ENCODE peak calls at places on chromosomes 7 and 10, in four cellular contexts. Z is A549, W is HepG2, G is K562. Q is an unnamed sample.

GRCh38 chr7:156889089-156889488 is 3.9 kb downstream of the LMBR1 start:
- DNase-seq in Z (no peak), W (no peak), G (no peak), Q (no peak)

GRCh38 chr7:63998549-63998948 is at the start of gene ZNF722:
- DNase-seq in G (no peak), Z (no peak), W (no peak), Q (no peak)

GRCh38 chr7:30556854-30557644 is 37.6 kb upstream of the GARS1 start:
- DNase-seq in Z (no peak), G (no peak), W (no peak), Q (peak)

GRCh38 chr7:151088856-151089699 is 2.8 kb downstream of the AGAP3 start:
- DNase-seq in G (no peak), W (peak), Z (no peak), Q (peak)

GRCh38 chr7:12684186-12684585 is 3.2 kb upstream of the ARL4A start:
- DNase-seq in Z (no peak), G (no peak), W (no peak), Q (no peak)

GRCh38 chr7:931871-932650 is 22.4 kb downstream of the ADAP1 start:
- DNase-seq in W (no peak), G (no peak), Z (no peak), Q (peak)

GRCh38 chr10:73211106-73211811 is 35.8 kb downstream of the DNAJC9 start:
- DNase-seq in G (no peak), W (no peak), Z (no peak), Q (no peak)

GRCh38 chr10:27030060-27030459 is 70.2 kb downstream of the ANKRD26 start:
- DNase-seq in G (no peak), W (no peak), Z (no peak), Q (no peak)

GRCh38 chr10:75744242-75744641 is 312.8 kb downstream of the LRMDA start:
- DNase-seq in G (no peak), Z (no peak), W (no peak), Q (no peak)

GRCh38 chr10:119120413-119120867 is 16.5 kb downstream of the DENND10 start:
- DNase-seq in W (peak), G (peak), Z (no peak), Q (no peak)

GRCh38 chr10:72712136-72712535 is 20.2 kb downstream of the MCU start:
- DNase-seq in Z (no peak), G (no peak), W (no peak), Q (no peak)

GRCh38 chr7:108076141-108076540 is 54.0 kb downstream of the LAMB4 start:
- DNase-seq in G (no peak), Z (no peak), W (no peak), Q (no peak)

GRCh38 chr7:22351878-22352277 is 5.1 kb downstream of the RAPGEF5 start:
- DNase-seq in Z (no peak), W (no peak), G (no peak), Q (no peak)

GRCh38 chr7:83643012-83643411 is 5.9 kb downstream of the SEMA3E start:
- DNase-seq in W (no peak), G (no peak), Z (no peak), Q (no peak)

GRCh38 chr7:69684955-69685631 is 86.8 kb downstream of the AUTS2 start:
- DNase-seq in G (no peak), Z (no peak), W (no peak), Q (no peak)

GRCh38 chr10:72375173-72375572 is 20.5 kb upstream of the DNAJB12 start:
- DNase-seq in W (no peak), Z (no peak), G (no peak), Q (peak)

GRCh38 chr10:76973091-76973514 is 664.5 kb downstream of the KCNMA1 start:
- DNase-seq in Z (no peak), W (no peak), G (no peak), Q (no peak)

GRCh38 chr7:158791133-158791532 is 38.2 kb downstream of the ESYT2 start:
- DNase-seq in Z (no peak), G (no peak), W (no peak), Q (no peak)

GRCh38 chr7:52423251-52423650 is 612.2 kb upstream of the POM121L12 start:
- DNase-seq in Z (no peak), G (no peak), W (no peak), Q (no peak)

GRCh38 chr10:3294919-3295318 is 122.3 kb upstream of the PITRM1 start:
- DNase-seq in Z (no peak), W (peak), G (peak), Q (no peak)

GRCh38 chr10:13078912-13079775 is 20.8 kb upstream of the OPTN start:
- DNase-seq in W (no peak), Z (no peak), G (no peak), Q (no peak)

GRCh38 chr10:31618541-31619291 is 299.7 kb downstream of the ZEB1 start:
- DNase-seq in G (no peak), W (no peak), Z (no peak), Q (no peak)

GRCh38 chr7:28835800-28836199 is 122.3 kb downstream of the TRIL start:
- DNase-seq in G (no peak), W (no peak), Z (no peak), Q (no peak)

GRCh38 chr7:147279951-147280350 is 1163.3 kb downstream of the CNTNAP2 start:
- DNase-seq in G (no peak), Z (no peak), W (peak), Q (no peak)

GRCh38 chr7:140062118-140062527 is 628 bp downstream of the PARP12 start:
- DNase-seq in G (peak), W (no peak), Z (no peak), Q (peak)

GRCh38 chr7:3244241-3244814 is 56.7 kb upstream of the SDK1 start:
- DNase-seq in Z (peak), W (peak), G (no peak), Q (no peak)

GRCh38 chr7:142860968-142861367 is 6.1 kb downstream of the EPHB6 start:
- DNase-seq in Z (no peak), W (no peak), G (no peak), Q (no peak)

GRCh38 chr7:140084972-140085371 is 22.2 kb upstream of the PARP12 start:
- DNase-seq in W (no peak), Z (no peak), G (peak), Q (no peak)

GRCh38 chr10:80444646-80445319 is 9.3 kb upstream of the TSPAN14 start:
- DNase-seq in G (peak), W (peak), Z (peak), Q (peak)

GRCh38 chr10:60732240-60733188 is 45.8 kb upstream of the CDK1 start:
- DNase-seq in Z (no peak), G (no peak), W (no peak), Q (peak)

GRCh38 chr7:1749864-1750466 is 79.9 kb downstream of the ELFN1 start:
- DNase-seq in G (no peak), Z (no peak), W (no peak), Q (no peak)

GRCh38 chr10:18906636-18907035 is 142.0 kb upstream of the MALRD1 start:
- DNase-seq in W (no peak), Z (no peak), G (no peak), Q (no peak)

GRCh38 chr7:149624006-149624405 is 126.4 kb upstream of the ZNF746 start:
- DNase-seq in W (peak), Z (no peak), G (peak), Q (peak)

DNA sequence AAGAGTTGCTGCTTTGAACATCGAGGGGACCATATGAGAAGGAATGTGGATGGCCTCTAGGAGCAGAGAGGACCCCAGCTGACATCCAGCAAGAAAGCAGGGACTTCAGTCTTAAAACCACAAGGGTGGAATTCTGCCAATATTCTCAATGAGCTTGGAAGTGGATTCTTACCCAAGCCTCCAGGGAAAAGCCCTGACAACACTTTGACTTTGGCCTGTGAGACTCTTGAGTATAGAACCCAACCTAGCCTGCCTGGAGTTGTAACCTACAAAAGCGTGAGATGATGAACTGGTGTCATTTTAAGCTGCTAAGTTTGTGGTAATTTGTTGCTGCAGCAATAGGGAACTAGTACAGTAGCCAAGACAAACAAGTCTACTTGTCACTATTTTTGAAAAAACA is 82.7 kb downstream of the C1GALT1 start:
- DNase-seq in W (no peak), G (no peak), Z (no peak), Q (no peak)
- TF ChIP-seq MAX in W (no peak), G (no peak), Z (no peak), Q (no peak)

GRCh38 chr10:127904931-127905622 is 1.8 kb upstream of the PTPRE start:
- DNase-seq in W (no peak), Z (no peak), G (no peak), Q (no peak)

GRCh38 chr10:127907411-127908105 is 655 bp downstream of the PTPRE start:
- DNase-seq in Z (no peak), G (no peak), W (no peak), Q (peak)

GRCh38 chr10:127905623-127906261 is 1.2 kb upstream of the PTPRE start:
- DNase-seq in W (no peak), Z (no peak), G (no peak), Q (no peak)

GRCh38 chr10:127908106-127908957 is 1.4 kb downstream of the PTPRE start:
- DNase-seq in G (no peak), Z (no peak), W (peak), Q (no peak)

GRCh38 chr10:127906548-127907377 is at the start of gene PTPRE:
- DNase-seq in Z (peak), W (no peak), G (peak), Q (peak)
- TF ChIP-seq HMGXB4 in Z (no peak), W (no peak), G (no peak), Q (peak)

GRCh38 chr10:7532723-7533498 is 122.1 kb upstream of the SFMBT2 start:
- DNase-seq in G (no peak), W (peak), Z (no peak), Q (no peak)

GRCh38 chr10:7538970-7539694 is 127.6 kb downstream of the ITIH5 start:
- DNase-seq in W (no peak), Z (no peak), G (no peak), Q (no peak)

GRCh38 chr10:7534480-7534852 is 123.6 kb upstream of the SFMBT2 start:
- DNase-seq in Z (no peak), W (no peak), G (no peak), Q (no peak)

GRCh38 chr10:7533657-7534479 is 123.0 kb upstream of the SFMBT2 start:
- DNase-seq in G (no peak), Z (no peak), W (no peak), Q (no peak)

GRCh38 chr10:7537126-7537525 is 126.3 kb upstream of the SFMBT2 start:
- DNase-seq in W (no peak), G (no peak), Z (no peak), Q (no peak)
- TF ChIP-seq MAX in W (no peak), G (no peak), Z (no peak), Q (no peak)

DNA sequence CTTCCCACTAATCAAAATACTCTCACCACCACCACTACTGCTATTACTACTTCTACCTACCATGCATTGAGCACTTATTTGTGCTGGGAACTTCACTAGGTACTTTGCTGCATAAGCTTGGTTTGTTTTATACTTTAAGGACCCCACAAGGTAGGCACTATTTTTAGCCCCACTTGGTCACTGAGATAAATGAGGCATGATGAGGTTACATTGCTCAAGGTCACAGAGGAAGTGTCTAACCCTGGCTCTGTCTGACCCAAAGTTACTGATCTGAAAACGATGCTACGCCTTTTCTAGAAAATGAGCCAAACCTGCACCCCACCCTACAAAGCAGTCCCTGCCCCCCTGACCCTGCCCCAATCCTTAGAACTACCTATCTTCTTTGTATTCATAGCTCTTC is 35.6 kb downstream of the NRP1 start:
- DNase-seq in G (no peak), W (no peak), Z (no peak), Q (no peak)
- TF ChIP-seq HMGXB4 in G (no peak), W (no peak), Z (no peak), Q (no peak)